ENCODE peak calls at places on chromosome 14, in four cellular contexts. A is renal cortical epithelial cell; N is Caki2; I is effector memory CD4-positive, alpha-beta T cell. K is an unnamed sample.

GRCh38 chr14:100665518-100666032 is 61.1 kb upstream of the DLK1 start:
- DNase-seq in A (peak), N (no peak), I (no peak), K (no peak)

GRCh38 chr14:54556535-54556934 is 10.4 kb upstream of the SAMD4A start:
- DNase-seq in A (no peak), N (no peak), I (no peak), K (no peak)

GRCh38 chr14:55000381-55000780 is 26.5 kb downstream of the WDHD1 start:
- DNase-seq in A (no peak), N (no peak), I (no peak), K (no peak)

GRCh38 chr14:102683399-102684275 is 91.2 kb downstream of the RCOR1 start:
- DNase-seq in A (no peak), N (no peak), I (no peak), K (no peak)

GRCh38 chr14:64682173-64682710 is 22.0 kb upstream of the PLEKHG3 start:
- DNase-seq in A (peak), N (peak), I (no peak), K (no peak)

GRCh38 chr14:104758981-104759975 is 6.3 kb downstream of the SIVA1 start:
- DNase-seq in A (no peak), N (no peak), I (no peak), K (no peak)

GRCh38 chr14:69543341-69544249 is 31.1 kb downstream of the CCDC177 start:
- DNase-seq in A (peak), N (peak), I (no peak), K (peak)

GRCh38 chr14:99043756-99044155 is 228.2 kb downstream of the BCL11B start:
- DNase-seq in A (no peak), N (no peak), I (no peak), K (no peak)

GRCh38 chr14:102926104-102926503 is 3.6 kb downstream of the AMN start:
- DNase-seq in A (no peak), N (no peak), I (no peak), K (no peak)

GRCh38 chr14:68362841-68363240 is 430.0 kb downstream of the ZFP36L1 start:
- DNase-seq in A (no peak), N (no peak), I (no peak), K (no peak)

GRCh38 chr14:91649930-91650329 is 82.0 kb downstream of the CATSPERB start:
- DNase-seq in A (peak), N (no peak), I (no peak), K (peak)

GRCh38 chr14:34951286-34951685 is 31.5 kb upstream of the SRP54 start:
- DNase-seq in A (no peak), N (no peak), I (no peak), K (no peak)

GRCh38 chr14:65846469-65846868 is 433.9 kb downstream of the FUT8 start:
- DNase-seq in A (peak), N (no peak), I (no peak), K (peak)

GRCh38 chr14:69493791-69494190 is 9.3 kb downstream of the PLEKHD1 start:
- DNase-seq in A (no peak), N (no peak), I (no peak), K (no peak)

GRCh38 chr14:94097091-94097490 is 13.4 kb upstream of the IFI27 start:
- DNase-seq in A (peak), N (no peak), I (no peak), K (no peak)

GRCh38 chr14:92692822-92693226 is 55.6 kb downstream of the LGMN start:
- DNase-seq in A (peak), N (peak), I (no peak), K (no peak)

GRCh38 chr14:72966038-72966437 is 39.8 kb downstream of the DCAF4 start:
- DNase-seq in A (no peak), N (no peak), I (no peak), K (no peak)

GRCh38 chr14:106872619-106873446 is 1346.5 kb downstream of the TMEM121 start:
- DNase-seq in A (peak), N (peak), I (peak), K (peak)

GRCh38 chr14:58488550-58488949 is 61.0 kb downstream of the KIAA0586 start:
- DNase-seq in A (peak), N (no peak), I (no peak), K (no peak)

K was measured in immature natural killer cell.